ENCODE peak calls at places on chromosomes 11 and 22, in nine cellular contexts. U is fibroblast of lung, E is lower leg skin, R is cardiac muscle cell, D is astrocyte of the spinal cord, I is choroid plexus epithelial cell, C is iPS DF 6.9, A is lower lobe of right lung, T is MM.1S. Y is an unnamed sample.

GRCh38 chr11:67195971-67196418 is 70.3 kb upstream of the GRK2 start:
- DNase-seq in T (no peak), C (no peak), A (no peak), U (peak), R (peak), E (no peak), D (peak), I (peak), Y (no peak)

GRCh38 chr11:80084614-80085013 is 643.8 kb upstream of the TENM4 start:
- DNase-seq in A (no peak), I (no peak), R (no peak), C (no peak), D (no peak), E (no peak), T (no peak), U (no peak), Y (no peak)

GRCh38 chr11:117794772-117795629 is 2.0 kb downstream of the DSCAML1 start:
- DNase-seq in R (no peak), T (no peak), C (no peak), I (no peak), A (no peak), D (no peak), E (no peak), U (no peak), Y (no peak)

GRCh38 chr22:29004647-29005371 is 56.8 kb downstream of the C22orf31 start:
- DNase-seq in I (peak), E (no peak), A (peak), T (no peak), R (no peak), C (peak), U (peak), D (peak), Y (no peak)

GRCh38 chr22:48872271-48873260 is 955.1 kb downstream of the BRD1 start:
- DNase-seq in I (no peak), E (no peak), D (no peak), C (no peak), R (no peak), U (no peak), T (no peak), A (peak), Y (no peak)

GRCh38 chr11:107018902-107019493 is 722 bp upstream of the GUCY1A2 start:
- DNase-seq in D (peak), R (peak), T (no peak), U (peak), C (no peak), A (peak), E (peak), I (peak), Y (no peak)

GRCh38 chr22:19715286-19715939 is 1.1 kb downstream of the SEPTIN5 start:
- DNase-seq in I (no peak), R (no peak), C (no peak), E (no peak), U (no peak), T (no peak), A (no peak), D (no peak), Y (no peak)

GRCh38 chr11:8564526-8564925 is 29.5 kb downstream of the STK33 start:
- DNase-seq in T (no peak), C (no peak), U (no peak), D (no peak), A (no peak), R (no peak), I (no peak), E (no peak), Y (no peak)

GRCh38 chr11:1503708-1504104 is 17.1 kb upstream of the MOB2 start:
- DNase-seq in T (no peak), I (no peak), E (no peak), C (no peak), R (no peak), A (peak), U (no peak), D (no peak), Y (no peak)

GRCh38 chr11:117814204-117814765 is 10.3 kb downstream of the FXYD2 start:
- DNase-seq in E (no peak), C (no peak), R (no peak), A (no peak), I (no peak), T (no peak), U (no peak), D (no peak), Y (no peak)

GRCh38 chr11:93059074-93059957 is 89.9 kb downstream of the MTNR1B start:
- DNase-seq in R (peak), D (peak), A (no peak), E (no peak), C (no peak), U (peak), T (no peak), I (peak), Y (no peak)

GRCh38 chr22:29338398-29338797 is 22.9 kb upstream of the RASL10A start:
- DNase-seq in C (no peak), R (no peak), D (no peak), A (no peak), U (no peak), E (no peak), I (no peak), T (no peak), Y (no peak)

GRCh38 chr22:35538801-35539321 is 1.8 kb upstream of the RASD2 start:
- DNase-seq in R (peak), D (no peak), U (no peak), E (no peak), A (no peak), T (peak), I (peak), C (no peak), Y (no peak)

GRCh38 chr11:73461335-73461840 is 85.2 kb downstream of the RELT start:
- DNase-seq in D (no peak), U (no peak), T (no peak), C (no peak), A (no peak), I (peak), R (no peak), E (no peak), Y (no peak)

GRCh38 chr22:29912605-29913398 is 29.8 kb downstream of the MTMR3 start:
- DNase-seq in E (no peak), I (peak), D (peak), C (no peak), A (no peak), R (peak), U (peak), T (no peak), Y (no peak)

GRCh38 chr11:118109231-118109630 is 22.5 kb upstream of the SMIM35 start:
- DNase-seq in E (no peak), U (peak), I (peak), T (no peak), C (no peak), D (no peak), R (peak), A (no peak), Y (no peak)

GRCh38 chr11:115965754-115966504 is 461.7 kb upstream of the CADM1 start:
- DNase-seq in D (no peak), R (no peak), C (no peak), T (no peak), A (peak), E (no peak), U (peak), I (no peak), Y (no peak)

GRCh38 chr11:117815262-117815803 is 9.2 kb downstream of the FXYD2 start:
- DNase-seq in U (no peak), E (no peak), T (peak), A (peak), D (no peak), R (no peak), I (no peak), C (no peak), Y (no peak)

GRCh38 chr11:116981216-116981887 is 116.9 kb downstream of the SIK3 start:
- DNase-seq in R (no peak), D (no peak), C (no peak), E (no peak), I (no peak), A (no peak), T (no peak), U (no peak), Y (no peak)

GRCh38 chr11:75328426-75329277 is 22.8 kb downstream of the ARRB1 start:
- DNase-seq in T (no peak), C (peak), I (peak), D (peak), R (peak), E (no peak), U (peak), A (peak), Y (no peak)

GRCh38 chr11:45683285-45684058 is 18.1 kb upstream of the CHST1 start:
- DNase-seq in R (no peak), C (no peak), A (no peak), E (no peak), D (no peak), T (no peak), I (no peak), U (no peak), Y (no peak)

GRCh38 chr11:29159552-29160465 is 857.0 kb downstream of the KCNA4 start:
- DNase-seq in D (peak), T (peak), I (peak), R (peak), E (no peak), C (peak), A (no peak), U (peak), Y (no peak)

GRCh38 chr22:30655532-30655931 is 12.1 kb downstream of the DUSP18 start:
- DNase-seq in U (no peak), C (no peak), E (no peak), R (no peak), I (peak), D (no peak), A (no peak), T (no peak), Y (no peak)

GRCh38 chr22:41327124-41327523 is 25.8 kb downstream of the ZC3H7B start:
- DNase-seq in I (no peak), C (no peak), D (no peak), U (no peak), A (no peak), T (no peak), R (no peak), E (no peak), Y (no peak)

GRCh38 chr11:66546966-66547661 is 411 bp downstream of the ACTN3 start:
- DNase-seq in I (no peak), A (no peak), R (no peak), C (no peak), U (no peak), T (no peak), D (no peak), E (no peak), Y (no peak)

GRCh38 chr11:92314499-92314898 is 89.9 kb downstream of the FAT3 start:
- DNase-seq in R (peak), I (peak), T (no peak), C (no peak), U (no peak), D (peak), A (no peak), E (no peak), Y (peak)

GRCh38 chr11:431921-432320 is 9.9 kb downstream of the ANO9 start:
- DNase-seq in D (no peak), C (no peak), R (no peak), I (no peak), A (peak), E (no peak), T (no peak), U (no peak), Y (no peak)

GRCh38 chr11:57324154-57324885 is 432 bp downstream of the TNKS1BP1 start:
- DNase-seq in E (peak), I (peak), U (peak), D (peak), R (peak), T (no peak), C (no peak), A (peak), Y (no peak)

GRCh38 chr22:24133187-24133965 is 47.9 kb upstream of the SUSD2 start:
- DNase-seq in T (no peak), E (no peak), C (no peak), U (no peak), A (peak), I (peak), R (peak), D (peak), Y (no peak)

GRCh38 chr11:80371931-80372330 is 931.1 kb upstream of the TENM4 start:
- DNase-seq in A (no peak), R (no peak), C (no peak), I (no peak), U (no peak), T (no peak), E (no peak), D (no peak), Y (no peak)

GRCh38 chr11:42960521-42961088 is 351.2 kb upstream of the API5 start:
- DNase-seq in A (no peak), I (no peak), T (no peak), U (no peak), R (no peak), C (no peak), E (no peak), D (no peak), Y (no peak)

GRCh38 chr11:61726775-61727174 is 25.7 kb upstream of the MYRF start:
- DNase-seq in T (no peak), D (no peak), I (no peak), E (no peak), R (no peak), U (no peak), A (no peak), C (no peak), Y (no peak)

GRCh38 chr11:111456086-111456858 is 55.9 kb downstream of the BTG4 start:
- DNase-seq in A (no peak), T (no peak), R (no peak), C (no peak), E (no peak), D (no peak), U (no peak), I (no peak), Y (peak)

GRCh38 chr22:37805878-37806277 is 1.9 kb upstream of the GCAT start:
- DNase-seq in E (no peak), C (no peak), U (no peak), T (no peak), A (no peak), I (no peak), D (no peak), R (no peak), Y (no peak)

GRCh38 chr11:88414385-88414861 is 76.9 kb upstream of the CTSC start:
- DNase-seq in I (peak), R (peak), A (no peak), D (peak), C (no peak), U (peak), T (no peak), E (peak), Y (no peak)

GRCh38 chr11:127670372-127670771 is 669.8 kb upstream of the KIRREL3 start:
- DNase-seq in D (no peak), U (no peak), T (no peak), A (no peak), I (no peak), E (no peak), C (no peak), R (no peak), Y (no peak)

GRCh38 chr22:20887375-20887774 is 28.6 kb downstream of the SNAP29 start:
- DNase-seq in A (no peak), D (no peak), U (no peak), C (no peak), E (no peak), I (no peak), T (no peak), R (no peak), Y (no peak)

GRCh38 chr11:32348502-32348901 is 86.8 kb downstream of the WT1 start:
- DNase-seq in R (peak), I (no peak), E (no peak), A (no peak), U (no peak), C (no peak), T (no peak), D (no peak), Y (no peak)

GRCh38 chr11:32358729-32359128 is 76.6 kb downstream of the WT1 start:
- DNase-seq in I (no peak), A (no peak), R (peak), D (no peak), U (no peak), C (no peak), E (no peak), T (no peak), Y (no peak)

DNA sequence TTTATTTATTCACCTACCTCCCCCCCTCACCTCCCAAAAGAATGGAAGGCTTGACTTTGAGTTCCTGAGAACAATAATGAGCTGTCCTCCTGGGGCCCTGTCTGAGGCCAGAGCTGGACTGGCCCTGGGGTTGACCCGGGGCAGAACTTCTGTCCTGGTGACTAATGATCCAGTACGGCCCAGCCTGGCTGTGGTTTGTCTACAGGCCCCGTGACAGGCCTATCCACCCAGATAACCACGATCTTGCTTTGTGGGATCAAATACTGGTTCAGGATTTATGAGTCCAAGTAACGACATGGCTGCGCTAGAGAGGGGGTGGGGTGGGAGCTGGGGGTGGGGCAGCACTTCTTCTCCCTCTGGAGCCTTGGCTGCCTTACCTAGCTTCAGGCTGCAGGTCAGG is 81.5 kb downstream of the WT1 start:
- DNase-seq in D (no peak), R (peak), C (no peak), E (no peak), U (peak), A (no peak), I (no peak), T (no peak), Y (no peak)
- H3K4me3 ChIP-seq in D (no peak), R (no peak), C (no peak), E (no peak), U (no peak), A (no peak), I (no peak), T (no peak), Y (no peak)

DNA sequence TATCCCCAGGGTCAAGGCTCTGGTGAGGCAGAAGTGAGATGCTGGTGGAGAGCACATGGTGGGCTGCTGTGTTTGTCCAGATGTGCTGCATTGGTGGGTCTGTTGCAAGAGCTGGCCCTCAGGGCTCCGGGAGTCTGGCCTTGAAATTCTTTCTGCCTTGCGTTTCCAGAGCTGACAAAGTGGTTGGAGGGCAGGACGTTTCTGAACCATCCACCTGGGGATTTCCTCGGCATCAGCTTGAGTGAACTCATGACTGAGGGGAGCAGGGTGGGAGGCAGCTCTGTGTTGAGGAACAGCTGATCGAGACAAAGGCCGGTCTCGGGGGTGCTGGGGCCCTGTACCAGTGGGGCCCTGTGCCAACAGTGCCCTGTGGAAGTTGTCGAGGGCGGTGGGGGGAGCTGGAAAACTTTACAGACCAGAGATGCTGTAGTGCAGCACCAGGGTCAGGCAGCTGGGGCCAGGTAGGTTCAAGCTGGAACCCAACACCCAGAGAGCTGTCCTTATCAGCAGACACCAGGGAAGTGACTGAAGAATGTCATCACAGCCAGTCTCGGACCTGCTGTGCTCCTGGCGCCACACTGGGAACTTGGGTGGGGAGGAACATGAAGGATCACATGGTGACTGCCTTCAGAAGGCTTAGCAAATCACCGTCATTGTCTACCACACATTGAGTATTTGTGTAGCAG is 4.9 kb downstream of the TSKU start:
- DNase-seq in D (peak), I (peak), T (no peak), C (no peak), R (peak), U (no peak), E (no peak), A (no peak), Y (no peak)
- H3K4me3 ChIP-seq in D (no peak), I (no peak), T (no peak), C (no peak), R (no peak), U (no peak), E (no peak), A (no peak), Y (peak)

GRCh38 chr22:27800250-27801131 is 1.1 kb downstream of the MN1 start:
- DNase-seq in R (no peak), D (peak), C (no peak), T (no peak), E (no peak), U (peak), A (no peak), I (peak), Y (no peak)

GRCh38 chr22:27802389-27803079 is 978 bp upstream of the MN1 start:
- DNase-seq in C (no peak), U (no peak), R (no peak), E (no peak), T (no peak), I (no peak), D (no peak), A (no peak), Y (no peak)

GRCh38 chr22:27801616-27802388 is at the start of gene MN1:
- DNase-seq in I (peak), D (peak), C (no peak), R (peak), E (no peak), A (no peak), U (peak), T (no peak), Y (no peak)

GRCh38 chr22:27799334-27800249 is 2.0 kb downstream of the MN1 start:
- DNase-seq in A (no peak), U (peak), R (no peak), C (no peak), I (peak), E (no peak), D (no peak), T (no peak), Y (no peak)

GRCh38 chr22:27801197-27801615 is 350 bp downstream of the MN1 start:
- DNase-seq in T (no peak), D (peak), A (no peak), I (peak), U (peak), E (no peak), R (peak), C (no peak), Y (no peak)
- H3K4me3 ChIP-seq in T (no peak), D (peak), A (peak), I (peak), U (peak), E (peak), R (peak), C (peak), Y (peak)

DNA sequence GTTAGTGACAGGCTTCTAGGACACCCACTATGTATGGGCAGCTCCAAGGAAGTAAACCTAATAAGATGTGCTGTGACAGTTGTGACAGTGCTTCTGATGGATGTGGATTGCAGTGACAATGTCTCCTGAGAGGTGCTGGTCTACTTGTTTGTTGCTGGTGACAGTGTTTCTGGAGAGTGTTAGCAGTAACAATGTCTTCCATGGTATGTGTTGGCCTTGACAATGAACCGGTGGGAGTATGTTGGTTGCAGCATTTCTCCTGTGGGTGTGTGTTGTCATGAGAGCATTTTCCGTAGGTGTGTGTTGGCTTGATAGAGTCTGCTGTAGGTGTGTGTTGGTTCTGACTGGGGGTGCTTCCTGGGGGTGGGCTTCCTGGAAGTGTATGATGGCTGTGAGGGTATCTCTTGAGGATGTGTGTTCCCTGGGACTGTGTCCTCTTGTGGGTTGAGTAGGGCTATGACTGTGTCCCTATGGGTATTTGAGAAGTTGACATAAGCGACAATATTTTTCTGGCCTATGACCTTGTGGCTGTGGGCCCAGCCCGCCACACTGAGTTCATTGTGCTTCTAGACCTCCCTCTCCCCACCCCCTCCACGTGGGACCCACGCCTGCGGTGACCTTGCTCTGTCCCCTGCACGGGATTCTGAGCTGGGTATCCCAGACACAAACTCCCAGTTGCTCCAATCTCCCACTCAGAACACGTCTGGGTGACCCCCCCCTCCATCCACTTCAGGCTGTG is 1.2 kb downstream of the DCHS1 start:
- DNase-seq in R (no peak), D (no peak), C (no peak), T (no peak), U (no peak), E (no peak), I (no peak), A (no peak), Y (peak)
- H3K4me3 ChIP-seq in R (peak), D (peak), C (no peak), T (no peak), U (peak), E (no peak), I (no peak), A (peak), Y (peak)

GRCh38 chr22:26642465-26643367 is 14.7 kb upstream of the MIAT start:
- DNase-seq in U (peak), A (peak), I (peak), C (no peak), D (peak), R (peak), E (no peak), T (peak), Y (no peak)
- H3K4me3 ChIP-seq in U (no peak), A (no peak), I (no peak), C (no peak), D (no peak), R (no peak), E (no peak), T (peak), Y (no peak)

Y was measured in esophagus muscularis mucosa.